ENCODE peak calls at places on chromosomes 11 and 22, in four cellular contexts. G is H1, P is GM12878, I is HepG2. D is an unnamed sample. For H3K4me1, the result is how much of the 10 kb centered on the place peaks cover.

GRCh38 chr11:129323896-129324522 is 51.6 kb upstream of the BARX2 start:
- DNase-seq in P (no peak), G (no peak), I (peak), D (no peak)

GRCh38 chr11:71336176-71336995 is 84.0 kb upstream of the SHANK2 start:
- DNase-seq in I (no peak), P (no peak), G (no peak), D (no peak)

GRCh38 chr11:95505927-95506426 is 275.0 kb upstream of the SESN3 start:
- DNase-seq in P (no peak), I (no peak), G (no peak), D (no peak)

GRCh38 chr11:12724301-12725046 is 50.3 kb downstream of the TEAD1 start:
- DNase-seq in P (no peak), I (peak), G (peak), D (peak)

GRCh38 chr11:6526411-6527135 is 29.5 kb downstream of the DNHD1 start:
- DNase-seq in I (no peak), G (no peak), P (peak), D (no peak)

GRCh38 chr11:75352417-75353206 is 1.2 kb upstream of the ARRB1 start:
- DNase-seq in P (no peak), G (no peak), I (no peak), D (no peak)

GRCh38 chr11:27718853-27719574 is 18.8 kb upstream of the BDNF start:
- DNase-seq in G (no peak), I (no peak), P (no peak), D (peak)

GRCh38 chr22:46803031-46803880 is 40.8 kb downstream of the TBC1D22A start:
- DNase-seq in G (peak), I (peak), P (no peak), D (no peak)

GRCh38 chr11:69703711-69704507 is at the start of gene FGF19:
- DNase-seq in I (no peak), P (no peak), G (no peak), D (peak)

GRCh38 chr22:29108137-29108536 is 35.3 kb downstream of the KREMEN1 start:
- DNase-seq in P (no peak), G (no peak), I (no peak), D (no peak)

GRCh38 chr11:16897460-16898061 is 116.7 kb downstream of the PLEKHA7 start:
- DNase-seq in I (no peak), G (peak), P (no peak), D (peak)

GRCh38 chr11:19577391-19577831 is 135.2 kb upstream of the NAV2 start:
- DNase-seq in P (no peak), G (no peak), I (no peak), D (no peak)

GRCh38 chr11:5125221-5125620 is 12.9 kb downstream of the OR52A5 start:
- DNase-seq in G (no peak), I (no peak), P (no peak), D (no peak)

GRCh38 chr11:66131937-66132632 is 62.0 kb downstream of the PACS1 start:
- DNase-seq in I (no peak), G (no peak), P (no peak), D (no peak)

GRCh38 chr11:68969386-68969785 is 11.4 kb downstream of the MRGPRD start:
- DNase-seq in I (no peak), P (no peak), G (no peak), D (no peak)

GRCh38 chr11:57545883-57546282 is 8.5 kb downstream of the SMTNL1 start:
- DNase-seq in G (no peak), I (no peak), P (no peak), D (no peak)

GRCh38 chr11:41845066-41845465 is 385.6 kb upstream of the LRRC4C start:
- DNase-seq in P (no peak), I (no peak), G (no peak), D (no peak)

GRCh38 chr22:46737105-46737975 is 712 bp downstream of the CERK start:
- DNase-seq in I (no peak), G (no peak), P (no peak), D (no peak)

DNA sequence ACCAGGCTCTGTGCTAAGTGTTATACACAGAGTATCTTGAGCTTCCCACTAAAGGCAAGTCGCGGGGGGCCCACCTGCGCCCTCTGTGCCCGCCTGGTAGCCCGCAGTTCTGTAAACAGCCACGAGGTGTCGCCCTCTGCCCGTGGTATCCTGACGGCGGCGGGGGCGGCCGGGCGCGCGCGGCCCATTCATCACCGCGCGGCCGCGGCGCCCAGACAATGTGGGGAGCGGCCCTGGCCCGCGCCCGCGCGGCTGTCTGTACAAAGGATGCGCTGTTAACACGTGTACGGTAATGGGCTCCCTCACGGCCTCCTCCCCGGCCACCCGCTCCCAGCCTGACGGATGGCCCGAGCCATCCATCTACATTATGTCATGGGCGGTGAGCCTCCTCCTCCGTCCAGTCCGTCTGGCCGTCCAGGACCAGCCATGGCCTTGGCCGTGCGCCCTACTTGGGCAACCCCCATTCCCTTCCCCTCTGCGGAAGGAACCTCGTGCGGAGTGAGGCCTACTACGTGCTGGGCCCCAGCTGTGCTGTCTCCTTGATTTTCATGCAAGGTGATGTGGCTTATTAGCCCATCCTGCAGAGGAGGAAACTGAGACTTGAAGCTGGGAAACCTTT is 99.4 kb downstream of the MIAT start:
- DNase-seq in P (no peak), I (no peak), G (no peak), D (no peak)
- H3K4me3 ChIP-seq in P (no peak), I (no peak), G (peak), D (peak)

GRCh38 chr22:43853328-43853931 is 8.9 kb downstream of the SULT4A1 start:
- DNase-seq in I (no peak), G (no peak), P (no peak), D (no peak)
- TF ChIP-seq SUZ12 in I (no peak), G (no peak), P (no peak), D (no peak)

GRCh38 chr22:50303515-50303847 is 4.0 kb downstream of the PLXNB2 start:
- DNase-seq in G (no peak), I (no peak), P (no peak), D (no peak)

GRCh38 chr22:50305393-50305657 is 2.1 kb downstream of the PLXNB2 start:
- DNase-seq in P (no peak), G (no peak), I (no peak), D (no peak)

GRCh38 chr22:50302564-50302963 is 4.9 kb downstream of the PLXNB2 start:
- DNase-seq in P (no peak), I (no peak), G (no peak), D (no peak)

GRCh38 chr22:50304528-50305392 is 2.7 kb downstream of the PLXNB2 start:
- DNase-seq in P (no peak), G (no peak), I (no peak), D (no peak)

DNA sequence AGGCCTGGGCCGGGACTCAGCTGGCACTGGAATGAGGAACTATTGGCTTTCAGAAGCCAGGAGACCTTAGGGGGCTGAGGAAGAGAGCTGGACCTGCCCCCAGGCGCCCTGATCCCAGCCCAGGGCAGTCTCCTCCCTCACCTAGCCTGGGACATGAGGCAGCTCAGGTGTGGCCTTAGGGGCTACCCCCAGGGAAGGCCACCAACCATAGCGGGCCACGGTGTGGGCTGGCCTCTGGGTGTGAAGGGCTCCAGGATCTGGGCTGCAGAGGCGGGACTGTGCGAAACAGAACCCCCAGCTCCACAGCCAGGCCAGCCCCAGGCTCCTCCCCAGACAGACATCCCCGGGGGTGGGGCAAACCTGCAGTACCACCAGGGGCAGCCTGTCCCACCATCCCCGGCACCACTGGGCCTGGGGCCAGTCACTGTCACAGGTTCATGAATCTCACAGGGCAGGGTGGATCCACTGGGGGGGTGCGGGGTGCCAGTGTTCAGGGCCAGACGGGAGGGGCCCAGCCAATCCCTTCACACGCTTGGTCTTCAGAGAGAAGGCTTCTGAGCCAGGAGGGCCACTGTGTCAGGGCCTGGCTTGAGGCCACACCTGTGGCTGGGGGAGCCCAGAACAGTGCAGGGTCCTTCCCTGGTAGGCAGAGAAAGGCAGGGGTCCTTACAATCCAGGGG is 3.5 kb downstream of the PLXNB2 start:
- DNase-seq in G (no peak), P (no peak), I (peak), D (no peak)
- H3K4me1 ChIP-seq in G (under half), P (half or more), I (half or more), D (under half)

DNA sequence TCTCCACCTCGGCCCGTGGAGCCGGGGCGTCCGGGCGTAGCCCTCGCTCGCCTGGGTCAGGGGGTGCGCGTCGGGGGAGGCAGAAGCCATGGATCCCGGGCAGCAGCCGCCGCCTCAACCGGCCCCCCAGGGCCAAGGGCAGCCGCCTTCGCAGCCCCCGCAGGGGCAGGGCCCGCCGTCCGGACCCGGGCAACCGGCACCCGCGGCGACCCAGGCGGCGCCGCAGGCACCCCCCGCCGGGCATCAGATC is 439 bp downstream of the YAP1 start:
- DNase-seq in G (no peak), I (no peak), P (no peak), D (no peak)
- H3K4me3 ChIP-seq in G (peak), I (peak), P (no peak), D (peak)

GRCh38 chr11:9565822-9566560 is 7.5 kb upstream of the WEE1 start:
- DNase-seq in I (peak), G (peak), P (peak), D (peak)
- TF ChIP-seq SUZ12 in I (no peak), G (no peak), P (no peak), D (no peak)

DNA sequence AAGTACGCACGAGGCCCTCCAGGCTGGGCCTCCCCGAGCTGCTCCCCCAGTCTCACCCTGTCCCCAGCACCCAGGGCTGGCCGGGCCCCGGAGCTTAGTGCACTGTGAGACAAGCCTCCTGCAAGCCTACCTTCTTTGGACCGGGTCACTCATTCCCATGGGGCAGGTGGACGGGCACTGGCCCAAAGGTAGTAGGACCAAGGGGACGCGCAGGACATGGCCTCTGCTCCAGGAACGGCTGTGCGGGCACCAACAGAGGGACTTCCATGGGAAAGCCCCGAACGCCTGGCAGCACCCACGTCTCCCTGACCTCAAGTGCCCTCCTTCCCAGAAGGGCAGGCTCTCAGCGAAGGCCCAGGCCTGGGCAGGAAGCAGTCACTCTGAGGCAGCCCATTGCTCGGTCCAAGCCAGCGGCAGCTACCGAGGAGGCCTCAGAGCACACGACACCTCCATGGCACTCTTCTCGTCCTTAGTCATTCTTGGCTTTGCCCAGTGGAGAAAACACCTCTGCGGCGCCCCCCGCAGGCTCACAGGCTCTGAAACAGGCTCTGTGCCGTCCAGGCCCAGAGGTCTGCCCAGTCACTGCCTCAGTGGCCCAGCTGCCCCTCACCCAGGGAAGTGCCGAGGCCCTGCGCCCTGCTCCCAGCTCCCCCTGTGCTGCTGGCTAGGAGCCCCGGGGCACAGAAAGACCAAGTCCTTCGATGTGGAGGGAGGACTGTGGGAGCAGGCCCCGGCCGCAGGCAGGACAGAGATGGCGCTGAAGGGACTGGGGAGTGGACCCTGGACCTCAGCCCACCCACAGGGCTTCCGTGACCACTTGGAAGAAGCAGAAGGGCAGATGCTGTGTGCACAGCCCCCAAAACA is 3.8 kb downstream of the MOB2 start:
- DNase-seq in I (no peak), P (no peak), G (no peak), D (no peak)
- H3K4me1 ChIP-seq in I (under half), P (under half), G (under half), D (under half)

GRCh38 chr11:33832676-33833075 is 58.4 kb upstream of the FBXO3 start:
- DNase-seq in G (no peak), P (no peak), I (no peak), D (no peak)
- H3K4me3 ChIP-seq in G (no peak), P (no peak), I (no peak), D (no peak)